ENCODE peak calls at places on chromosomes 11 and 22, in five cellular contexts. H is Peyer's patch, U is BJ, Y is fibroblast of lung, T is mesendoderm. I is an unnamed sample.

GRCh38 chr11:128686745-128687177 is 7.1 kb upstream of the FLI1 start:
- DNase-seq in U (no peak), Y (peak), H (peak), T (peak), I (peak)

GRCh38 chr11:92670293-92670890 is 299.1 kb upstream of the MTNR1B start:
- DNase-seq in H (no peak), U (no peak), Y (no peak), T (no peak), I (no peak)

GRCh38 chr11:125874556-125875124 is 12.8 kb upstream of the HYLS1 start:
- DNase-seq in T (peak), U (no peak), Y (peak), H (peak), I (peak)

GRCh38 chr11:94771951-94772350 is 3.8 kb downstream of the AMOTL1 start:
- DNase-seq in H (no peak), Y (no peak), U (no peak), T (no peak), I (no peak)

GRCh38 chr22:19554834-19555404 is 30.7 kb upstream of the CLDN5 start:
- DNase-seq in U (no peak), H (no peak), T (peak), Y (peak), I (peak)

GRCh38 chr11:67507242-67507890 is 596 bp downstream of the CDK2AP2 start:
- DNase-seq in H (peak), T (peak), U (no peak), Y (peak), I (peak)

GRCh38 chr22:19904174-19904856 is 37.3 kb upstream of the COMT start:
- DNase-seq in Y (no peak), H (no peak), T (no peak), U (no peak), I (no peak)

GRCh38 chr11:61635304-61635703 is 44.9 kb upstream of the DAGLA start:
- DNase-seq in T (no peak), H (no peak), Y (no peak), U (no peak), I (no peak)

GRCh38 chr11:61827573-61828378 is at the start of gene FADS2:
- DNase-seq in H (peak), Y (peak), T (peak), U (peak), I (peak)

GRCh38 chr22:36081023-36081431 is 52.4 kb upstream of the RBFOX2 start:
- DNase-seq in H (no peak), T (no peak), Y (peak), U (peak), I (no peak)

GRCh38 chr22:47736166-47737034 is 974.0 kb downstream of the TBC1D22A start:
- DNase-seq in T (no peak), H (no peak), U (no peak), Y (no peak), I (no peak)

GRCh38 chr11:128871165-128871564 is 4.1 kb upstream of the KCNJ1 start:
- DNase-seq in T (peak), Y (no peak), U (no peak), H (no peak), I (peak)

GRCh38 chr22:39360674-39361413 is 11.1 kb downstream of the SYNGR1 start:
- DNase-seq in Y (no peak), U (no peak), H (no peak), T (peak), I (peak)

GRCh38 chr22:37229012-37229804 is 14.9 kb downstream of the RAC2 start:
- DNase-seq in T (no peak), Y (peak), H (peak), U (peak), I (peak)

GRCh38 chr22:24822471-24822870 is 16.5 kb downstream of the SGSM1 start:
- DNase-seq in T (no peak), U (no peak), Y (no peak), H (no peak), I (no peak)

GRCh38 chr11:123434911-123435310 is 4.8 kb downstream of the GRAMD1B start:
- DNase-seq in H (no peak), U (no peak), Y (no peak), T (peak), I (peak)

GRCh38 chr11:133040289-133040893 is 491.9 kb downstream of the OPCML start:
- DNase-seq in U (no peak), Y (peak), T (peak), H (no peak), I (no peak)

GRCh38 chr11:133695376-133695775 is 149.9 kb downstream of the SPATA19 start:
- DNase-seq in H (no peak), T (no peak), Y (no peak), U (no peak), I (no peak)

GRCh38 chr11:6251120-6251733 is 8.4 kb upstream of the CCKBR start:
- DNase-seq in H (no peak), Y (peak), T (peak), U (peak), I (peak)

GRCh38 chr11:95456704-95457491 is 225.9 kb upstream of the SESN3 start:
- DNase-seq in Y (peak), H (no peak), T (peak), U (no peak), I (no peak)

GRCh38 chr11:35275808-35276170 is 136.8 kb downstream of the CD44 start:
- DNase-seq in H (no peak), Y (no peak), U (no peak), T (no peak), I (no peak)

GRCh38 chr11:65426839-65427690 is 4.5 kb downstream of the NEAT1 start:
- DNase-seq in H (peak), T (peak), Y (peak), U (no peak), I (no peak)

GRCh38 chr22:21834869-21835268 is 32.6 kb downstream of the MAPK1 start:
- DNase-seq in H (peak), T (no peak), Y (no peak), U (no peak), I (no peak)

GRCh38 chr22:17733484-17733883 is 40.8 kb downstream of the BID start:
- DNase-seq in U (no peak), T (no peak), Y (peak), H (no peak), I (no peak)

GRCh38 chr11:65651589-65652510 is 10.9 kb downstream of the RELA start:
- DNase-seq in U (no peak), Y (peak), H (no peak), T (no peak), I (no peak)

GRCh38 chr11:64457416-64458010 is 98.6 kb downstream of the RPS6KA4 start:
- DNase-seq in H (no peak), Y (no peak), U (no peak), T (no peak), I (no peak)

GRCh38 chr11:607020-607780 is 8.6 kb downstream of the IRF7 start:
- DNase-seq in Y (no peak), H (no peak), U (no peak), T (no peak), I (no peak)

DNA sequence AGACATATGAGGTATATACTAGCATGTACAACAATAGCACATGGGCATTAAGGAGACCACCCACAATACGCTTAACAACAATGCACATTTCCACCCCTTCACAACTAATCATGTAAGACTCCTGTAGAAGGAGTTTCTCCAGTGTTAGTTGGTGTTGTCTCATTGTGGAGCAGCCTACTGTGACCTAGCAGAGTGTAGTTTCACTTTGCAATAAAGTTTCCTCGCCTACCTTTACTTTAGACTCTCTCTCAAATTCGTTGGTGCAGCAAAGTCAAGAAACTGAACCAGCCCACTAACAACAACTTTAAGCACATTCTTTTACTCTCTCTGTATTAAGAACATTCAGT is 863.6 kb downstream of the FAM181B start:
- DNase-seq in T (no peak), Y (no peak), H (no peak), U (no peak), I (no peak)
- H3K4me3 ChIP-seq in T (no peak), Y (no peak), H (no peak), U (no peak), I (no peak)

DNA sequence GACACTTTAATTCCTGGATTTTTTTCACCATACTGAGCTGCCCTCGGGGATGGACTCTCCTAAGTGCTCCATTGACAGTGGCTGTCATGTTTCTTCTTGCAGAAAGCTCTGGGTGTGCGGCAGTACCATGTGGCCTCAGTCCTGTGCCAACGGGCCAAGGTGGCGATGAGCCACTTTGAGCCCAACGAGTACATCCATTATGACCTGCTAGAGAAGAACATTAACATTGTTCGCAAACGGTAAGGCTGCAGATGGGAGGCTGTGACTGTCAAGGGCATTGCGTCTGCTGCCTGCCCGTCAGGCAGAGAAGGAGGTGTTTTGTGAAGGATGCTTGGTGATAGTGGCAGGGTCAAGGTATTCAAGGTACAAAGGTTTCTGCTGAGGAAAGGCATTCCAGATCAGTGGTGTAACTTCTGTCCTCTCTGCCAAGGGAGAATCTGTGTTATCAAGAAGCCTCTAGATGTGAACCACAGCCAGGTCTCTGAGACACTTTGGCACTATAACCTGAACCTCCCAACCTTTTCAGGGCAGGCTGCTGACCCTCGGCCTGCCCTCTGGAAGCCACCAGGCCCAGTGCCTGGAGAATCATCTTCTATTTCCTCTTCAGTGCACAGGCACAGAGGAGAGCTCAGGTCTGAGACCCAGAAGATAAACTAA is 30.8 kb downstream of the ACO2 start:
- DNase-seq in Y (no peak), T (no peak), U (no peak), H (no peak), I (no peak)
- H3K4me3 ChIP-seq in Y (no peak), T (no peak), U (no peak), H (no peak), I (no peak)

GRCh38 chr11:74460065-74460464 is 7.3 kb downstream of the KCNE3 start:
- DNase-seq in H (no peak), Y (no peak), T (no peak), U (no peak), I (no peak)

GRCh38 chr11:74462009-74462408 is 5.3 kb downstream of the KCNE3 start:
- DNase-seq in H (peak), Y (no peak), T (peak), U (no peak), I (peak)

GRCh38 chr11:74462631-74463030 is 4.7 kb downstream of the KCNE3 start:
- DNase-seq in U (no peak), T (no peak), Y (no peak), H (no peak), I (no peak)

GRCh38 chr11:74460481-74461154 is 6.7 kb downstream of the KCNE3 start:
- DNase-seq in T (no peak), U (no peak), Y (peak), H (no peak), I (no peak)

GRCh38 chr11:74459584-74459983 is 7.8 kb downstream of the KCNE3 start:
- DNase-seq in Y (no peak), U (no peak), H (no peak), T (no peak), I (no peak)
- H3K4me3 ChIP-seq in Y (no peak), U (no peak), H (no peak), T (no peak), I (no peak)

DNA sequence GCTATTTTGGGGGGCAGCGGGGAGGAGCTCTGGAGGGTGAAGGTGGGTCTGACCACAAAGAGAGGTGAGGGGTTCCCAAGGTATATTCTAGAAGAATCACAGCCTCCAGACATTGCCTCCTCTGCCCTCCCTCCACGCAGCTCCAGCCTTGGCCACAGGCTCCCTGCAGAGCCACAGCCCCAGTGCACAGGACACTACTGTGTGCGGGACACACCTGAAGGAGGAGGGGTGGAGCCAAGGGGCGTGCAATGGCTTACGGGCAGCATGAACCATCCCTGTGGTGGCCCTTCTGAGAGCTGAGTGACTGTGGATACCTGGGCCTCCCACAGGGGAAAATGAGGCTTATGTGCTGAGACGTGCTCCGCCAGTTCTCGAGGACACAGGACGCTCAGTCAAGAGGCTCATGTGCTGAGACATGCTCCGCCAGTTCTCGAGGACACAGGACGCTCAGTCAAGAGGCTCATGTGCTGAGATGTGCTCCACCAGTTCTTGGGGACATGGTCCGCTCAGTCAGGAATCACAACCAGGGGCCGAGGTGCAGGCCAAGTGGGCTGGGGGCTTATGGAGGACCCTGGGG is 417.3 kb downstream of the SHANK2 start:
- DNase-seq in H (no peak), T (no peak), Y (no peak), U (no peak), I (no peak)
- H3K4me3 ChIP-seq in H (no peak), T (no peak), Y (no peak), U (no peak), I (no peak)

GRCh38 chr22:30247974-30248373 is 1.4 kb upstream of the LIF start:
- DNase-seq in U (no peak), H (no peak), Y (no peak), T (no peak), I (peak)

GRCh38 chr22:30245985-30246901 is at the start of gene LIF:
- DNase-seq in H (peak), T (peak), U (no peak), Y (peak), I (peak)

GRCh38 chr22:30248484-30248883 is 1.9 kb upstream of the LIF start:
- DNase-seq in H (no peak), U (no peak), Y (no peak), T (no peak), I (peak)

GRCh38 chr22:30247561-30247960 is 1.0 kb upstream of the LIF start:
- DNase-seq in U (no peak), Y (no peak), T (no peak), H (no peak), I (no peak)

GRCh38 chr22:30246962-30247376 is 410 bp upstream of the LIF start:
- DNase-seq in U (no peak), Y (no peak), T (no peak), H (no peak), I (peak)
- H3K4me3 ChIP-seq in U (peak), Y (peak), T (no peak), H (peak), I (peak)

GRCh38 chr11:121634273-121634672 is 181.5 kb upstream of the SORL1-AS1 start:
- DNase-seq in T (no peak), H (no peak), Y (no peak), U (no peak), I (no peak)
- H3K4me3 ChIP-seq in T (no peak), H (no peak), Y (no peak), U (no peak), I (no peak)

GRCh38 chr11:47354913-47355282 is 2.4 kb upstream of the MYBPC3 start:
- DNase-seq in Y (no peak), U (no peak), T (no peak), H (no peak), I (peak)
- H3K4me3 ChIP-seq in Y (peak), U (peak), T (no peak), H (peak), I (peak)

GRCh38 chr11:75812542-75813040 is 2.4 kb upstream of the UVRAG start:
- DNase-seq in U (no peak), H (no peak), Y (no peak), T (peak), I (peak)
- H3K4me3 ChIP-seq in U (no peak), H (no peak), Y (no peak), T (no peak), I (no peak)

DNA sequence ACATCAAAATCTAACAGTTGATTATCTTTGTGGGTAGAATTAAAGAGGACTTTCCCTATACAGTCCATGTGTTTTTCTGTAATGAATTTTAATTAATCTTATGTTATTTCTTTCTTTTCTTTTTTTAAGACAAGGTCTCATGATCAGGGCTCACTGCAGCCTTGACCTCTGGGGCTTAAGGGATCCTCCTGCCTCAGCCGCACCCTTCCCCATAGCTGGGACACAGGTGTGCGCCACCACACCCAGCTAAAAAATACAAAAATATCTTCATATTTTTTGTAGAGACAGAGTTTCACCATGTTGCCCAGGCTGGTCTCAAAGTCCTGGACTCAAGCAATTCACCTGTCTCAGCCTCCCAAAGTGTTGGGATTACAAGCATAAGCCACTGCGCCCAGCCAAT is 7.7 kb downstream of the RAB30 start:
- DNase-seq in Y (no peak), T (no peak), U (no peak), H (no peak), I (no peak)
- H3K4me3 ChIP-seq in Y (no peak), T (no peak), U (no peak), H (no peak), I (no peak)

I was measured in H7.